ENCODE peak calls at places on chromosomes 13 and 19, in six cellular contexts. One of them, this sample, is unnamed.

GRCh38 chr13:61414686-61415664 is 674 bp downstream of the PCDH20 start:
- DNase-seq in GM12878: no peak
- DNase-seq in HCT116: no peak
- DNase-seq in A549: peak; percentile 7
- DNase-seq in SK-N-SH: peak; percentile 80
- DNase-seq in IMR-90: no peak
- DNase-seq in this sample: peak; percentile 83

GRCh38 chr13:77975358-77976042 is 56.9 kb upstream of the EDNRB start:
- DNase-seq in A549: no peak
- DNase-seq in SK-N-SH: no peak
- DNase-seq in GM12878: no peak
- DNase-seq in HCT116: no peak
- DNase-seq in IMR-90: no peak
- DNase-seq in this sample: no peak

GRCh38 chr13:94858856-94859811 is 146.8 kb upstream of the SOX21 start:
- DNase-seq in HCT116: no peak
- DNase-seq in IMR-90: peak; percentile 5
- DNase-seq in A549: no peak
- DNase-seq in GM12878: no peak
- DNase-seq in SK-N-SH: no peak
- DNase-seq in this sample: no peak

GRCh38 chr19:928471-929259 is 2.8 kb downstream of the ARID3A start:
- DNase-seq in SK-N-SH: no peak
- DNase-seq in IMR-90: no peak
- DNase-seq in A549: peak; percentile 41
- DNase-seq in GM12878: no peak
- DNase-seq in HCT116: no peak
- DNase-seq in this sample: no peak

GRCh38 chr13:80341098-80341701 is at the start of gene SPRY2:
- DNase-seq in GM12878: no peak
- DNase-seq in SK-N-SH: peak; percentile 92
- DNase-seq in IMR-90: peak; percentile 96
- DNase-seq in HCT116: peak; percentile 68
- DNase-seq in A549: peak; percentile 92
- DNase-seq in this sample: peak; percentile 85

GRCh38 chr19:3056454-3057016 is 5.8 kb downstream of the TLE5 start:
- DNase-seq in GM12878: no peak
- DNase-seq in SK-N-SH: no peak
- DNase-seq in A549: peak; percentile 68
- DNase-seq in HCT116: no peak
- DNase-seq in IMR-90: no peak
- DNase-seq in this sample: peak; percentile 61

GRCh38 chr19:14528419-14529253 is 758 bp upstream of the TECR start:
- DNase-seq in HCT116: no peak
- DNase-seq in GM12878: no peak
- DNase-seq in SK-N-SH: no peak
- DNase-seq in A549: no peak
- DNase-seq in IMR-90: no peak
- DNase-seq in this sample: no peak

GRCh38 chr19:16581971-16582343 is 9.7 kb upstream of the SLC35E1 start:
- DNase-seq in HCT116: no peak
- DNase-seq in SK-N-SH: no peak
- DNase-seq in GM12878: no peak
- DNase-seq in IMR-90: peak; percentile 23
- DNase-seq in A549: no peak
- DNase-seq in this sample: no peak

GRCh38 chr13:92838786-92839185 is 387.8 kb upstream of the GPC6 start:
- DNase-seq in A549: peak; percentile 0
- DNase-seq in GM12878: no peak
- DNase-seq in IMR-90: peak; percentile 94
- DNase-seq in SK-N-SH: no peak
- DNase-seq in HCT116: no peak
- DNase-seq in this sample: no peak

GRCh38 chr13:46492946-46493345 is 60.0 kb upstream of the LRCH1 start:
- DNase-seq in HCT116: peak; percentile 32
- DNase-seq in GM12878: no peak
- DNase-seq in IMR-90: peak; percentile 48
- DNase-seq in A549: peak; percentile 43
- DNase-seq in SK-N-SH: peak; percentile 46
- DNase-seq in this sample: no peak

GRCh38 chr13:98261165-98261672 is 84.2 kb upstream of the RNF113B start:
- DNase-seq in A549: no peak
- DNase-seq in HCT116: no peak
- DNase-seq in SK-N-SH: no peak
- DNase-seq in GM12878: no peak
- DNase-seq in IMR-90: no peak
- DNase-seq in this sample: no peak

GRCh38 chr19:20154636-20155035 is 12.4 kb upstream of the ZNF486 start:
- DNase-seq in SK-N-SH: no peak
- DNase-seq in A549: no peak
- DNase-seq in IMR-90: no peak
- DNase-seq in GM12878: no peak
- DNase-seq in HCT116: no peak
- DNase-seq in this sample: no peak

DNA sequence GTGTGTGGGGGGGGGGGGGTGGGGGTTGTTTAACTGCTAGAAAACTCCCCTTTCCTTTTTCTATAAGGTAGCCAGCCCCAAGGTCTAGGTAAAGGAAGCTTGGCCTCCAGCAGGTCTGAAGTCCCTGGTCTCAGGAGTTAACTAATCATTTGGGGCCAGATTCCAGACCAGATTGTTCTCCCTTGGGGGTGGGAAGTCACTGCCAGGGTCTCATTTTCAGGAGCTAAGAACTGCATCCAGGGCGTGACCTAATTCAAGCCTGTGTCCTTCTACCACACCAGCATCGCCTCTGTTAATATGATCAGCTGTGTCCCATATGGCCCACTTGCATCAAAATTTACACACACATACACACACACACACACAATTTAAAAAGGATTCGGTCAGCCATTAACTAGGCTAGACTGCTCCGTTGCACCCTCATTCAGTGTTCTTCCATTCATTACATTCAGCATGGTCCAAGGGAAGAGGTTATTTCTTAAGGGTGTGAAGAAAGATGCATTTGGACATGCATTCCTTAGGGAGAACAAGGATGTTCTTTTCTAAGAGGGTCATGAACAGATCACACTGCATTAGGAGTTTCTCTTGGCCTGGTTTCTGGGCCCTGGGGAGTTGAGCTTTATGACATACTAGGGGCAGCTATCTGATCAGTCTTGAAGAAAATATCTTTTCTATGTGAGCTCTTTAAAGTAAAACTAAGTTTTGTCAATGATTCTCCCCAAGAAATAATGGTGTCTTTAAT is 91.0 kb downstream of the FGF14 start:
- DNase-seq in SK-N-SH: no peak
- DNase-seq in HCT116: no peak
- DNase-seq in A549: no peak
- DNase-seq in GM12878: no peak
- DNase-seq in IMR-90: no peak
- DNase-seq in this sample: no peak
- TF ChIP-seq RAD21 in SK-N-SH: no peak
- TF ChIP-seq RAD21 in HCT116: no peak
- TF ChIP-seq RAD21 in A549: no peak
- TF ChIP-seq RAD21 in GM12878: no peak
- TF ChIP-seq RAD21 in IMR-90: no peak
- TF ChIP-seq RAD21 in this sample: no peak

DNA sequence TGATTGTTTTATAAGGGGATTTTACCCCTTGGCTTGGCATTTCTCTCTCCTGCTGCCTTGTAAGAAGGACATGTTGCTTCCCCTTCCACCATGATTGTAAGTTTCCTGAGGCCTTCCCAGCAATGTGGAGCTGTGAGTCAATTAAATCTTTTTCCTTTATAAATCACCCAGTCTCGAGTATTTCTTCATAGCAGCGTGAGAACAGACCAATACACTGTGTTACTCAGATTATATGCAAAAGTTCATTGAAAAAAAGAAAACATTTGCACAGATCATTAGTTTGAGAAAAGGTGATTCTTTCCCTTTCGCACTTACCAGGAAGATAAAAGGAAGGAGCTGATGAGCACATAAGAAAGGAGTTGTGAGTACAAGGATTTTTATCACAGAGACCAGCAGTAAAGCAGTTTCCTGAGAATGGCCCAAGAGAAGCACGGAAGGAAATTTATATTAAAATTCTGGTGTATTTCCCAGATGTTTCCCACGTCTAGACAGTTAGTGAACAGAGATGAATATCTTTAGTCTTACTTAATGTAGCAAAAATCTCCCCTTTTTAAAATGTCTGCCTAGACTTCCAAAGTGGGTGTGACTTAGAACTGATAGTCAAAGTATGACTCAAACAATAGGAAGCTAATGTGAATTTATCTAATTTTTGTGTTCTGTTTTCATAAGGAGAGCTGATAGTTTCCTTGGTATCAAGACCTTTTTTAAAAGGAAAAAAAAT is 431.8 kb upstream of the SGCG start:
- DNase-seq in SK-N-SH: no peak
- DNase-seq in HCT116: no peak
- DNase-seq in IMR-90: no peak
- DNase-seq in GM12878: no peak
- DNase-seq in A549: no peak
- DNase-seq in this sample: no peak
- TF ChIP-seq RAD21 in SK-N-SH: no peak
- TF ChIP-seq RAD21 in HCT116: no peak
- TF ChIP-seq RAD21 in IMR-90: no peak
- TF ChIP-seq RAD21 in GM12878: no peak
- TF ChIP-seq RAD21 in A549: no peak
- TF ChIP-seq RAD21 in this sample: no peak

GRCh38 chr13:30715837-30716236 is 19.5 kb upstream of the ALOX5AP start:
- DNase-seq in A549: no peak
- DNase-seq in HCT116: no peak
- DNase-seq in IMR-90: no peak
- DNase-seq in SK-N-SH: no peak
- DNase-seq in GM12878: no peak
- DNase-seq in this sample: no peak

GRCh38 chr13:30715357-30715756 is 20.0 kb upstream of the ALOX5AP start:
- DNase-seq in IMR-90: no peak
- DNase-seq in HCT116: no peak
- DNase-seq in A549: no peak
- DNase-seq in SK-N-SH: no peak
- DNase-seq in GM12878: no peak
- DNase-seq in this sample: no peak

GRCh38 chr13:30711837-30712236 is 23.5 kb upstream of the ALOX5AP start:
- DNase-seq in GM12878: no peak
- DNase-seq in HCT116: no peak
- DNase-seq in SK-N-SH: no peak
- DNase-seq in IMR-90: peak; percentile 48
- DNase-seq in A549: no peak
- DNase-seq in this sample: no peak

GRCh38 chr13:30713133-30713532 is 22.2 kb upstream of the ALOX5AP start:
- DNase-seq in IMR-90: no peak
- DNase-seq in A549: peak; percentile 20
- DNase-seq in HCT116: no peak
- DNase-seq in SK-N-SH: no peak
- DNase-seq in GM12878: no peak
- DNase-seq in this sample: no peak

GRCh38 chr13:30714629-30715028 is 20.7 kb upstream of the ALOX5AP start:
- DNase-seq in HCT116: no peak
- DNase-seq in GM12878: no peak
- DNase-seq in SK-N-SH: no peak
- DNase-seq in A549: no peak
- DNase-seq in IMR-90: no peak
- DNase-seq in this sample: no peak
- TF ChIP-seq RAD21 in HCT116: no peak
- TF ChIP-seq RAD21 in GM12878: no peak
- TF ChIP-seq RAD21 in SK-N-SH: no peak
- TF ChIP-seq RAD21 in A549: no peak
- TF ChIP-seq RAD21 in IMR-90: no peak
- TF ChIP-seq RAD21 in this sample: no peak

DNA sequence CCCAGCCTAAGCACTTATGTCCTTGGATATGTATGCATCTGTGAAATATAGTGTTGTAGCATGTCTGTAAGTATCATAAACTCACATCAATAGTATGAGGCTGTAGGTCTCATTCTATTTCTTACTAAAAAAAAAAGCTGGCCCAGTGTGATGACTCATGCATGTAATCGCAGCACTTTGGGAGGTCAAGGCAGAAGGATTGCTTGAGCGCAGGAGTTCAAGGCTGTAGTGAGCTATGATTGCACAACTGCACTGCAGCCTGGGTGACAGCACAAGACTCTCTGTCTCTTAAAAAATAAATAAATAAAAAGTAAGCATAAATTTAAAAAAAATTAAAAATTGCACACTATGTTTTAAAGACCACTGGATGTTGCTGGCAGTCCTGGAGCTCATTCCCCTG is 79.1 kb upstream of the SPATA13 start:
- DNase-seq in HCT116: no peak
- DNase-seq in GM12878: no peak
- DNase-seq in IMR-90: peak; percentile 58
- DNase-seq in SK-N-SH: no peak
- DNase-seq in A549: no peak
- DNase-seq in this sample: no peak
- TF ChIP-seq RAD21 in HCT116: no peak
- TF ChIP-seq RAD21 in GM12878: no peak
- TF ChIP-seq RAD21 in IMR-90: no peak
- TF ChIP-seq RAD21 in SK-N-SH: no peak
- TF ChIP-seq RAD21 in A549: no peak
- TF ChIP-seq RAD21 in this sample: no peak

GRCh38 chr19:55352040-55352439 is 2.5 kb downstream of the COX6B2 start:
- DNase-seq in HCT116: peak; percentile 19
- DNase-seq in A549: no peak
- DNase-seq in GM12878: no peak
- DNase-seq in IMR-90: no peak
- DNase-seq in SK-N-SH: no peak
- DNase-seq in this sample: no peak
- TF ChIP-seq RAD21 in HCT116: no peak
- TF ChIP-seq RAD21 in A549: no peak
- TF ChIP-seq RAD21 in GM12878: no peak
- TF ChIP-seq RAD21 in IMR-90: no peak
- TF ChIP-seq RAD21 in SK-N-SH: no peak
- TF ChIP-seq RAD21 in this sample: no peak

DNA sequence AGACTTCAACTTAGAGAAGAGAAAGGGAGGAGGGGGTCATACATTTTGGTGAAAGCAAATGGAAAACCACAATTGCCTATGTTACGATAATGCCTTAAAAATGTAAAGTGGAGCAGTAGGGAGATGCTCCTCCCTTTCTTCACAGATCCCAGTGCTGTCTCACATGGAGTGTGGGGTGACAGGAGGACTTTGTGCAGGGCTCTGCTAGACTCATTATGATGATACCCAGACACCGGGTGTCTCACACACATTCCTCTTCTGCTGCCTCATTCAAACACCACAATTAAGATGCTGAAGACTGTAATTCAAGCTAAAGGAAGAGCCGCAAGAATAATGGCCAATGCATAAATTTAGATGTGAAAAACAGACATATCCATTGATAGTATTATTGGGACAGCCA is 150.6 kb downstream of the LHFPL6 start:
- DNase-seq in A549: no peak
- DNase-seq in IMR-90: no peak
- DNase-seq in SK-N-SH: no peak
- DNase-seq in GM12878: no peak
- DNase-seq in HCT116: no peak
- DNase-seq in this sample: no peak
- TF ChIP-seq RAD21 in A549: no peak
- TF ChIP-seq RAD21 in IMR-90: no peak
- TF ChIP-seq RAD21 in SK-N-SH: no peak
- TF ChIP-seq RAD21 in GM12878: no peak
- TF ChIP-seq RAD21 in HCT116: no peak
- TF ChIP-seq RAD21 in this sample: no peak

This sample was measured in H1.